ENCODE peak calls at places on chromosomes 16 and 17, in five cellular contexts. One of them, this sample, is unnamed.

GRCh38 chr16:58462997-58463891 is 36.7 kb upstream of the NDRG4 start:
- DNase-seq in fibroblast of lung: no peak
- DNase-seq in stimulated activated CD4-positive, alpha-beta T cell treated with anti-CD3 and anti-CD28 coated beads, Interleukin-1b, Interleukin-23, amount 100 ng/mL, for 1 hour: no peak
- DNase-seq in NCI-H1694: no peak
- DNase-seq in DMS53: peak
- DNase-seq in this sample: no peak

GRCh38 chr16:9816644-9817043 is 365.6 kb downstream of the GRIN2A start:
- DNase-seq in fibroblast of lung: no peak
- DNase-seq in stimulated activated CD4-positive, alpha-beta T cell treated with anti-CD3 and anti-CD28 coated beads, Interleukin-1b, Interleukin-23, amount 100 ng/mL, for 1 hour: no peak
- DNase-seq in NCI-H1694: no peak
- DNase-seq in DMS53: no peak
- DNase-seq in this sample: no peak

GRCh38 chr17:73715714-73716113 is 71.5 kb upstream of the SDK2 start:
- DNase-seq in fibroblast of lung: no peak
- DNase-seq in stimulated activated CD4-positive, alpha-beta T cell treated with anti-CD3 and anti-CD28 coated beads, Interleukin-1b, Interleukin-23, amount 100 ng/mL, for 1 hour: no peak
- DNase-seq in NCI-H1694: no peak
- DNase-seq in DMS53: no peak
- DNase-seq in this sample: no peak

GRCh38 chr17:45123930-45124796 is 8.2 kb downstream of the PLCD3 start:
- DNase-seq in fibroblast of lung: peak
- DNase-seq in stimulated activated CD4-positive, alpha-beta T cell treated with anti-CD3 and anti-CD28 coated beads, Interleukin-1b, Interleukin-23, amount 100 ng/mL, for 1 hour: no peak
- DNase-seq in NCI-H1694: no peak
- DNase-seq in DMS53: peak
- DNase-seq in this sample: peak

GRCh38 chr16:62041401-62041800 is 5.2 kb upstream of the CDH8 start:
- DNase-seq in fibroblast of lung: no peak
- DNase-seq in stimulated activated CD4-positive, alpha-beta T cell treated with anti-CD3 and anti-CD28 coated beads, Interleukin-1b, Interleukin-23, amount 100 ng/mL, for 1 hour: no peak
- DNase-seq in NCI-H1694: no peak
- DNase-seq in DMS53: peak
- DNase-seq in this sample: no peak

GRCh38 chr17:44029736-44030135 is 15.0 kb upstream of the TMEM101 start:
- DNase-seq in fibroblast of lung: no peak
- DNase-seq in stimulated activated CD4-positive, alpha-beta T cell treated with anti-CD3 and anti-CD28 coated beads, Interleukin-1b, Interleukin-23, amount 100 ng/mL, for 1 hour: no peak
- DNase-seq in NCI-H1694: no peak
- DNase-seq in DMS53: no peak
- DNase-seq in this sample: no peak

GRCh38 chr17:8108972-8109668 is 9.2 kb downstream of the ALOXE3 start:
- DNase-seq in fibroblast of lung: no peak
- DNase-seq in stimulated activated CD4-positive, alpha-beta T cell treated with anti-CD3 and anti-CD28 coated beads, Interleukin-1b, Interleukin-23, amount 100 ng/mL, for 1 hour: no peak
- DNase-seq in NCI-H1694: no peak
- DNase-seq in DMS53: no peak
- DNase-seq in this sample: no peak

GRCh38 chr17:9205520-9206159 is 184.3 kb downstream of the NTN1 start:
- DNase-seq in fibroblast of lung: no peak
- DNase-seq in stimulated activated CD4-positive, alpha-beta T cell treated with anti-CD3 and anti-CD28 coated beads, Interleukin-1b, Interleukin-23, amount 100 ng/mL, for 1 hour: no peak
- DNase-seq in NCI-H1694: no peak
- DNase-seq in DMS53: no peak
- DNase-seq in this sample: no peak

GRCh38 chr17:1201132-1201702 is 21.4 kb upstream of the ABR start:
- DNase-seq in fibroblast of lung: no peak
- DNase-seq in stimulated activated CD4-positive, alpha-beta T cell treated with anti-CD3 and anti-CD28 coated beads, Interleukin-1b, Interleukin-23, amount 100 ng/mL, for 1 hour: no peak
- DNase-seq in NCI-H1694: no peak
- DNase-seq in DMS53: no peak
- DNase-seq in this sample: no peak

GRCh38 chr17:66255527-66255971 is 26.3 kb upstream of the APOH start:
- DNase-seq in fibroblast of lung: no peak
- DNase-seq in stimulated activated CD4-positive, alpha-beta T cell treated with anti-CD3 and anti-CD28 coated beads, Interleukin-1b, Interleukin-23, amount 100 ng/mL, for 1 hour: no peak
- DNase-seq in NCI-H1694: no peak
- DNase-seq in DMS53: no peak
- DNase-seq in this sample: no peak

GRCh38 chr17:41480136-41480535 is 815 bp downstream of the KRT35 start:
- DNase-seq in fibroblast of lung: no peak
- DNase-seq in stimulated activated CD4-positive, alpha-beta T cell treated with anti-CD3 and anti-CD28 coated beads, Interleukin-1b, Interleukin-23, amount 100 ng/mL, for 1 hour: no peak
- DNase-seq in NCI-H1694: no peak
- DNase-seq in DMS53: no peak
- DNase-seq in this sample: no peak

GRCh38 chr16:68370921-68371651 is 60.3 kb downstream of the PRMT7 start:
- DNase-seq in fibroblast of lung: no peak
- DNase-seq in stimulated activated CD4-positive, alpha-beta T cell treated with anti-CD3 and anti-CD28 coated beads, Interleukin-1b, Interleukin-23, amount 100 ng/mL, for 1 hour: no peak
- DNase-seq in NCI-H1694: no peak
- DNase-seq in DMS53: no peak
- DNase-seq in this sample: no peak

GRCh38 chr17:75384751-75385150 is 20.7 kb downstream of the GRB2 start:
- DNase-seq in fibroblast of lung: no peak
- DNase-seq in stimulated activated CD4-positive, alpha-beta T cell treated with anti-CD3 and anti-CD28 coated beads, Interleukin-1b, Interleukin-23, amount 100 ng/mL, for 1 hour: no peak
- DNase-seq in NCI-H1694: no peak
- DNase-seq in DMS53: no peak
- DNase-seq in this sample: no peak

GRCh38 chr16:3223913-3224515 is 10.9 kb downstream of the ZNF200 start:
- DNase-seq in fibroblast of lung: peak
- DNase-seq in stimulated activated CD4-positive, alpha-beta T cell treated with anti-CD3 and anti-CD28 coated beads, Interleukin-1b, Interleukin-23, amount 100 ng/mL, for 1 hour: no peak
- DNase-seq in NCI-H1694: no peak
- DNase-seq in DMS53: no peak
- DNase-seq in this sample: no peak

GRCh38 chr17:40559016-40559853 is 6.0 kb downstream of the CCR7 start:
- DNase-seq in fibroblast of lung: no peak
- DNase-seq in stimulated activated CD4-positive, alpha-beta T cell treated with anti-CD3 and anti-CD28 coated beads, Interleukin-1b, Interleukin-23, amount 100 ng/mL, for 1 hour: no peak
- DNase-seq in NCI-H1694: no peak
- DNase-seq in DMS53: no peak
- DNase-seq in this sample: no peak

GRCh38 chr17:49054342-49055092 is 57.3 kb downstream of the IGF2BP1 start:
- DNase-seq in fibroblast of lung: no peak
- DNase-seq in stimulated activated CD4-positive, alpha-beta T cell treated with anti-CD3 and anti-CD28 coated beads, Interleukin-1b, Interleukin-23, amount 100 ng/mL, for 1 hour: no peak
- DNase-seq in NCI-H1694: no peak
- DNase-seq in DMS53: no peak
- DNase-seq in this sample: no peak

GRCh38 chr17:7263071-7263800 is 958 bp upstream of the CLDN7 start:
- DNase-seq in fibroblast of lung: no peak
- DNase-seq in stimulated activated CD4-positive, alpha-beta T cell treated with anti-CD3 and anti-CD28 coated beads, Interleukin-1b, Interleukin-23, amount 100 ng/mL, for 1 hour: no peak
- DNase-seq in NCI-H1694: no peak
- DNase-seq in DMS53: peak
- DNase-seq in this sample: no peak

GRCh38 chr17:10357768-10358167 is 15.0 kb downstream of the MYH13 start:
- DNase-seq in fibroblast of lung: no peak
- DNase-seq in stimulated activated CD4-positive, alpha-beta T cell treated with anti-CD3 and anti-CD28 coated beads, Interleukin-1b, Interleukin-23, amount 100 ng/mL, for 1 hour: no peak
- DNase-seq in NCI-H1694: no peak
- DNase-seq in DMS53: peak
- DNase-seq in this sample: no peak

GRCh38 chr16:30096105-30096861 is at the start of gene YPEL3:
- DNase-seq in fibroblast of lung: peak
- DNase-seq in stimulated activated CD4-positive, alpha-beta T cell treated with anti-CD3 and anti-CD28 coated beads, Interleukin-1b, Interleukin-23, amount 100 ng/mL, for 1 hour: peak
- DNase-seq in NCI-H1694: peak
- DNase-seq in DMS53: peak
- DNase-seq in this sample: peak

GRCh38 chr17:14427914-14428639 is 127.2 kb downstream of the HS3ST3B1 start:
- DNase-seq in fibroblast of lung: no peak
- DNase-seq in stimulated activated CD4-positive, alpha-beta T cell treated with anti-CD3 and anti-CD28 coated beads, Interleukin-1b, Interleukin-23, amount 100 ng/mL, for 1 hour: peak
- DNase-seq in NCI-H1694: no peak
- DNase-seq in DMS53: no peak
- DNase-seq in this sample: no peak

GRCh38 chr17:62727916-62728672 is 80.0 kb downstream of the MARCHF10 start:
- DNase-seq in fibroblast of lung: no peak
- DNase-seq in stimulated activated CD4-positive, alpha-beta T cell treated with anti-CD3 and anti-CD28 coated beads, Interleukin-1b, Interleukin-23, amount 100 ng/mL, for 1 hour: no peak
- DNase-seq in NCI-H1694: peak
- DNase-seq in DMS53: peak
- DNase-seq in this sample: no peak

GRCh38 chr16:17359778-17360177 is 111.0 kb downstream of the XYLT1 start:
- DNase-seq in fibroblast of lung: no peak
- DNase-seq in stimulated activated CD4-positive, alpha-beta T cell treated with anti-CD3 and anti-CD28 coated beads, Interleukin-1b, Interleukin-23, amount 100 ng/mL, for 1 hour: no peak
- DNase-seq in NCI-H1694: no peak
- DNase-seq in DMS53: no peak
- DNase-seq in this sample: peak

GRCh38 chr17:80260791-80261158 is at the start of gene RNF213:
- DNase-seq in fibroblast of lung: peak
- DNase-seq in stimulated activated CD4-positive, alpha-beta T cell treated with anti-CD3 and anti-CD28 coated beads, Interleukin-1b, Interleukin-23, amount 100 ng/mL, for 1 hour: no peak
- DNase-seq in NCI-H1694: no peak
- DNase-seq in DMS53: peak
- DNase-seq in this sample: no peak

GRCh38 chr17:10144456-10144855 is 54.0 kb downstream of the GAS7 start:
- DNase-seq in fibroblast of lung: no peak
- DNase-seq in stimulated activated CD4-positive, alpha-beta T cell treated with anti-CD3 and anti-CD28 coated beads, Interleukin-1b, Interleukin-23, amount 100 ng/mL, for 1 hour: no peak
- DNase-seq in NCI-H1694: no peak
- DNase-seq in DMS53: no peak
- DNase-seq in this sample: no peak

GRCh38 chr16:66159987-66160386 is 206.5 kb upstream of the CDH5 start:
- DNase-seq in fibroblast of lung: peak
- DNase-seq in stimulated activated CD4-positive, alpha-beta T cell treated with anti-CD3 and anti-CD28 coated beads, Interleukin-1b, Interleukin-23, amount 100 ng/mL, for 1 hour: no peak
- DNase-seq in NCI-H1694: no peak
- DNase-seq in DMS53: no peak
- DNase-seq in this sample: peak

GRCh38 chr17:68491864-68492263 is 20.4 kb upstream of the PRKAR1A start:
- DNase-seq in fibroblast of lung: no peak
- DNase-seq in stimulated activated CD4-positive, alpha-beta T cell treated with anti-CD3 and anti-CD28 coated beads, Interleukin-1b, Interleukin-23, amount 100 ng/mL, for 1 hour: no peak
- DNase-seq in NCI-H1694: no peak
- DNase-seq in DMS53: peak
- DNase-seq in this sample: no peak

GRCh38 chr17:50430731-50431130 is 4.7 kb downstream of the ACSF2 start:
- DNase-seq in fibroblast of lung: no peak
- DNase-seq in stimulated activated CD4-positive, alpha-beta T cell treated with anti-CD3 and anti-CD28 coated beads, Interleukin-1b, Interleukin-23, amount 100 ng/mL, for 1 hour: no peak
- DNase-seq in NCI-H1694: no peak
- DNase-seq in DMS53: no peak
- DNase-seq in this sample: no peak